ENCODE peak calls at places on chromosomes 3 and 15, in eight cellular contexts. Y, G, M, C, I, R, U and D are unnamed samples.

GRCh38 chr3:190064112-190064511 is 56.6 kb downstream of the P3H2 start:
- DNase-seq in C (no peak), I (peak; percentile 74), M (no peak), G (no peak), U (no peak), R (peak; percentile 86), Y (no peak), D (no peak)

GRCh38 chr3:169619793-169620192 is 43.7 kb downstream of the MECOM start:
- DNase-seq in U (no peak), M (no peak), Y (no peak), R (no peak), C (no peak), G (peak; percentile 95), I (no peak), D (no peak)

GRCh38 chr15:40064231-40064894 is 25.4 kb upstream of the SRP14 start:
- DNase-seq in C (no peak), M (no peak), I (no peak), R (no peak), Y (no peak), U (no peak), G (no peak), D (no peak)

GRCh38 chr3:23493846-23494245 is 290.7 kb downstream of the UBE2E2 start:
- DNase-seq in M (no peak), G (no peak), Y (no peak), I (no peak), R (no peak), C (no peak), U (no peak), D (no peak)

GRCh38 chr3:127485396-127486170 is 105.0 kb downstream of the TPRA1 start:
- DNase-seq in G (no peak), U (no peak), I (no peak), R (no peak), Y (no peak), C (no peak), M (no peak), D (no peak)

GRCh38 chr15:37099321-37100108 is 834 bp downstream of the MEIS2 start:
- DNase-seq in M (no peak), R (peak; percentile 64), I (no peak), C (no peak), U (peak; percentile 50), Y (peak; percentile 37), G (peak; percentile 37), D (no peak)

GRCh38 chr3:46717447-46718231 is at the start of gene PRSS50:
- DNase-seq in C (peak; percentile 43), G (no peak), M (no peak), Y (no peak), I (no peak), R (no peak), U (peak; percentile 68), D (peak; percentile 23)

GRCh38 chr15:82132742-82133141 is 86.9 kb upstream of the MEX3B start:
- DNase-seq in M (no peak), U (no peak), I (peak; percentile 86), C (no peak), Y (no peak), R (no peak), G (no peak), D (no peak)

GRCh38 chr15:88042047-88042446 is 214.5 kb downstream of the NTRK3 start:
- DNase-seq in Y (no peak), G (no peak), C (no peak), M (no peak), U (no peak), R (no peak), I (no peak), D (no peak)

GRCh38 chr3:128554465-128555097 is 61.6 kb upstream of the GATA2 start:
- DNase-seq in M (no peak), G (no peak), I (no peak), U (no peak), Y (no peak), C (no peak), R (no peak), D (no peak)

GRCh38 chr3:119098620-119099222 is 47.2 kb upstream of the TEX55 start:
- DNase-seq in M (no peak), U (peak; percentile 38), R (peak; percentile 61), I (peak; percentile 36), G (no peak), C (peak; percentile 33), Y (peak; percentile 6), D (no peak)

GRCh38 chr3:114565201-114565600 is 271.4 kb downstream of the TIGIT start:
- DNase-seq in G (no peak), Y (no peak), C (no peak), U (no peak), I (no peak), M (no peak), R (no peak), D (no peak)

GRCh38 chr3:186070996-186071395 is 37.9 kb downstream of the ETV5 start:
- DNase-seq in M (no peak), Y (no peak), U (no peak), R (no peak), C (no peak), G (no peak), I (no peak), D (no peak)

GRCh38 chr3:156859578-156859977 is 33.4 kb downstream of the LEKR1 start:
- DNase-seq in I (no peak), G (no peak), Y (no peak), M (no peak), R (no peak), U (no peak), C (no peak), D (no peak)

GRCh38 chr3:14633819-14634424 is 17.6 kb upstream of the CCDC174 start:
- DNase-seq in R (peak; percentile 45), G (no peak), M (peak; percentile 32), U (peak; percentile 59), I (no peak), Y (no peak), C (peak; percentile 73), D (peak; percentile 47)

GRCh38 chr15:55744026-55744655 is 1.2 kb upstream of the PRTG start:
- DNase-seq in R (no peak), G (no peak), I (no peak), Y (no peak), C (no peak), M (no peak), U (peak; percentile 34), D (no peak)

GRCh38 chr3:8345396-8345795 is 156.2 kb upstream of the LMCD1 start:
- DNase-seq in G (no peak), M (no peak), U (no peak), C (no peak), Y (no peak), I (no peak), R (no peak), D (no peak)

GRCh38 chr3:44058022-44058867 is 183.4 kb upstream of the TOPAZ1 start:
- DNase-seq in I (peak; percentile 33), G (peak; percentile 52), R (no peak), C (no peak), M (no peak), Y (no peak), U (no peak), D (peak; percentile 66)

GRCh38 chr3:118801899-118802298 is 232.7 kb downstream of the IGSF11 start:
- DNase-seq in M (no peak), Y (peak; percentile 56), U (no peak), G (no peak), R (no peak), C (no peak), I (no peak), D (no peak)

GRCh38 chr3:126202281-126203079 is 22.1 kb upstream of the ALDH1L1 start:
- DNase-seq in Y (no peak), R (no peak), M (no peak), U (no peak), I (no peak), C (no peak), G (no peak), D (peak; percentile 91)

GRCh38 chr3:126468028-126468891 is 7.4 kb downstream of the ZXDC start:
- DNase-seq in R (no peak), C (no peak), M (no peak), Y (no peak), U (no peak), I (no peak), G (no peak), D (no peak)